ENCODE peak calls at places on chromosomes 2 and 18, in four cellular contexts. S is AG09309, Y is spleen, T is colonic mucosa. Z is an unnamed sample.

GRCh38 chr2:85318222-85319182 is 9.3 kb downstream of the TGOLN2 start:
- DNase-seq in S (peak), Y (no peak), T (no peak), Z (peak)

GRCh38 chr2:31962757-31963361 is 47.9 kb downstream of the MEMO1 start:
- DNase-seq in S (no peak), Y (no peak), T (no peak), Z (no peak)

GRCh38 chr2:8625399-8626283 is 56.2 kb upstream of the ID2 start:
- DNase-seq in S (no peak), Y (no peak), T (peak), Z (no peak)

GRCh38 chr2:9780368-9781130 is 62.7 kb upstream of the TAF1B start:
- DNase-seq in S (no peak), Y (no peak), T (no peak), Z (no peak)

GRCh38 chr2:18380316-18380715 is 180.1 kb downstream of the RDH14 start:
- DNase-seq in S (no peak), Y (no peak), T (no peak), Z (no peak)

GRCh38 chr18:61334491-61334850 is 1.2 kb downstream of the CDH20 start:
- DNase-seq in S (no peak), Y (no peak), T (no peak), Z (no peak)

GRCh38 chr2:51866361-51866760 is 834.4 kb upstream of the NRXN1 start:
- DNase-seq in S (no peak), Y (no peak), T (no peak), Z (peak)

GRCh38 chr2:219726916-219727315 is 99.5 kb downstream of the SLC4A3 start:
- DNase-seq in S (no peak), Y (no peak), T (no peak), Z (no peak)

GRCh38 chr2:192357216-192357615 is 162.5 kb upstream of the TMEFF2 start:
- DNase-seq in S (no peak), Y (no peak), T (no peak), Z (peak)

GRCh38 chr2:156327835-156328401 is 4.6 kb downstream of the NR4A2 start:
- DNase-seq in S (no peak), Y (no peak), T (no peak), Z (no peak)

GRCh38 chr2:27683390-27684071 is 19.8 kb downstream of the SLC4A1AP start:
- DNase-seq in S (peak), Y (no peak), T (peak), Z (peak)

GRCh38 chr18:31741096-31741735 is 19.5 kb downstream of the SLC25A52 start:
- DNase-seq in S (no peak), Y (no peak), T (peak), Z (peak)

GRCh38 chr18:62982600-62983251 is 267.4 kb downstream of the PHLPP1 start:
- DNase-seq in S (peak), Y (peak), T (peak), Z (peak)

GRCh38 chr2:22904126-22904684 is 480.8 kb upstream of the KLHL29 start:
- DNase-seq in S (no peak), Y (no peak), T (peak), Z (peak)

GRCh38 chr2:9174771-9175441 is 31.7 kb upstream of the ASAP2 start:
- DNase-seq in S (no peak), Y (no peak), T (no peak), Z (peak)

GRCh38 chr2:127597984-127598380 is 48.0 kb upstream of the GPR17 start:
- DNase-seq in S (no peak), Y (no peak), T (no peak), Z (peak)

GRCh38 chr18:55097406-55098170 is 138.3 kb upstream of the CCDC68 start:
- DNase-seq in S (no peak), Y (no peak), T (no peak), Z (no peak)

GRCh38 chr2:40220177-40220925 is 231.5 kb downstream of the SLC8A1 start:
- DNase-seq in S (no peak), Y (no peak), T (peak), Z (peak)

GRCh38 chr2:122988395-122989221 is 1036.5 kb upstream of the CNTNAP5 start:
- DNase-seq in S (no peak), Y (no peak), T (no peak), Z (no peak)

GRCh38 chr18:36066731-36067117 is 635 bp downstream of the RPRD1A start:
- DNase-seq in S (no peak), Y (no peak), T (no peak), Z (no peak)

GRCh38 chr2:121664086-121664485 is 14.8 kb upstream of the CLASP1 start:
- DNase-seq in S (no peak), Y (no peak), T (no peak), Z (peak)

GRCh38 chr2:40642726-40643125 is 190.8 kb upstream of the SLC8A1 start:
- DNase-seq in S (no peak), Y (no peak), T (no peak), Z (no peak)

GRCh38 chr2:56460508-56460907 is 276.7 kb downstream of the CCDC85A start:
- DNase-seq in S (no peak), Y (no peak), T (no peak), Z (no peak)

GRCh38 chr2:233244818-233245217 is 6.7 kb upstream of the ATG16L1 start:
- DNase-seq in S (no peak), Y (no peak), T (no peak), Z (peak)

GRCh38 chr18:37316468-37316867 is 249.1 kb downstream of the CELF4 start:
- DNase-seq in S (no peak), Y (no peak), T (no peak), Z (no peak)

GRCh38 chr2:84776011-84776410 is 104.9 kb downstream of the TRABD2A start:
- DNase-seq in S (no peak), Y (no peak), T (no peak), Z (peak)

GRCh38 chr2:189210250-189211075 is 30.9 kb upstream of the COL5A2 start:
- DNase-seq in S (peak), Y (no peak), T (peak), Z (peak)

GRCh38 chr2:73947412-73948018 is 20.8 kb downstream of the DGUOK start:
- DNase-seq in S (no peak), Y (no peak), T (no peak), Z (no peak)

GRCh38 chr2:205903549-205904129 is 182.3 kb downstream of the INO80D start:
- DNase-seq in S (no peak), Y (no peak), T (peak), Z (peak)

GRCh38 chr18:79366177-79367094 is 29.3 kb upstream of the NFATC1 start:
- DNase-seq in S (peak), Y (no peak), T (no peak), Z (no peak)

GRCh38 chr2:44930274-44930826 is 11.2 kb upstream of the SIX3 start:
- DNase-seq in S (no peak), Y (no peak), T (no peak), Z (no peak)

GRCh38 chr18:72720116-72720515 is 147.7 kb downstream of the NETO1 start:
- DNase-seq in S (no peak), Y (no peak), T (no peak), Z (no peak)

GRCh38 chr2:193907561-193907960 is 1712.8 kb upstream of the TMEFF2 start:
- DNase-seq in S (no peak), Y (no peak), T (no peak), Z (no peak)

GRCh38 chr2:201973316-201973715 is 60.3 kb upstream of the FZD7 start:
- DNase-seq in S (no peak), Y (no peak), T (no peak), Z (no peak)

GRCh38 chr2:201972621-201973255 is 60.9 kb upstream of the FZD7 start:
- DNase-seq in S (no peak), Y (no peak), T (no peak), Z (no peak)

GRCh38 chr2:201970786-201971108 is 62.9 kb upstream of the FZD7 start:
- DNase-seq in S (no peak), Y (no peak), T (no peak), Z (no peak)

GRCh38 chr2:201969938-201970785 is 63.5 kb upstream of the FZD7 start:
- DNase-seq in S (peak), Y (no peak), T (no peak), Z (no peak)

DNA sequence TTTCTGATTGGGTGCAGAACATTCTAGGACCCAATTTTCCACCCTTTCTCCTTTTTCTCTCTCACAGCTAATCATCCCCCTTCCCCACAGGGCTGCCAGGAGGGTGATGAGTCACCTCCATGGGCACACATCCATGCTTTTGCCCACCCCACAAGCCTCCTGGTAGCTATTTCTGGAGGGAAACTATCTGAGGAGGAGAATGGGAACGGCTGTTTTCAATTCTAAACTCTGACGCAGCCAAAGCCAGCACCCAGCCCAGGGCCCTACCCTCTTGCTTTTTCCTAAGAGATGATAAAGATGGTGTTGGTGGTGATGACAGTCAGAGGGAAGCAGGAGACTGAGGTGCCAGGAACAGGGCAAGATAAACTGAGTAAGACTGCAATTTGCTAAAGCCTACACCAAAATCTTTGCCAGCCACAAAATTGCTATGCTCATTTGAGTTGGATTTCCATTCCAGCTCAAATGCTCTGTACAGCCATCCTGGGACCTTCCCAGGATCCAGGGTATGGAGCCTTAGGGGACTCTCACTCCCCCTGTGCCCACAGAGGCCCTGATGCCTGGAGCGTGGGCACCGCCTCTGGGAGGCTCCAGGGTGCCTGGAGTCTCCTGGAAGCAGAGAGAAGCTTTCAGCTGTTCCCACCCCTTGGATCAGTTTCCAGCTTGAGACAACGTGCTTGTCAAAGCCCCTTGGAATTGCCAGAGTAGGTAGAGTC is 62.0 kb upstream of the FZD7 start:
- DNase-seq in S (peak), Y (no peak), T (no peak), Z (no peak)
- H3K4me3 ChIP-seq in S (no peak), Y (no peak), T (no peak), Z (no peak)

GRCh38 chr2:2843969-2844548 is 513.0 kb upstream of the MYT1L start:
- DNase-seq in S (no peak), Y (peak), T (no peak), Z (no peak)
- TF ChIP-seq CTCF in S (peak), Y (no peak), T (no peak), Z (no peak)

DNA sequence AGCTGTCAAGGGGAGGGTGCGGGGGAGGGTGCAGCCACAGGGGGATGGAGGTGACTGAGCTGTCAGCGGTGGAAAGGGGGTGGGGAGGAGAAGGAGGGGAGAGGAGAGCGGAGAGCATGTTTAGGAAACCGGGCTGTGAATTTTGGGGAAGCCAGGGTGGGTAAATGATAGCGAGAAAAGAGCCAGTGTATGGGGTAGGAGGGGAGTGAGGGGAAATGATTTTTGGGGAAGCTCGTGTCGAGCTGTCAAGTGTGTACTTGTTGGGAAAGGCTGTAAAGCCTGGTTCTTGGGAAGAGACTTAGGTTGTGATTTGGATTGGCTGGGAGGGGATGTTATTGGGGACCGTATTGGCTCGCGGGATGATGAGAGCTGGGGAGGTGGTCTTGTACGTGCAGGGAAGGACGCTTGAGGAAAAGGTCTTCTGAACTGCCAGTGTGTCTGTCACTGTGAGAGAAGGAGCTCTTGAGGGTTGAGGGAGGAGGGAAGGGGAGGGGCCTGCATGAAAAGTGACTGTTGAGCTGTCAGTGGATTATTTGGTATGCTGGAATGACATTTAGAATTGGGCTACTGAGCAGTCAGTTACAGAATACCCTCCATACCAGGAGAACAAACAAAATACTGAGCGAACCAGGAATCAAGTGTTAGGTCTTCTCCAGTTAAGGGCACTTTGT is 1.0 kb downstream of the UBR3 start:
- DNase-seq in S (no peak), Y (no peak), T (peak), Z (peak)
- H3K4me3 ChIP-seq in S (peak), Y (peak), T (peak), Z (peak)

DNA sequence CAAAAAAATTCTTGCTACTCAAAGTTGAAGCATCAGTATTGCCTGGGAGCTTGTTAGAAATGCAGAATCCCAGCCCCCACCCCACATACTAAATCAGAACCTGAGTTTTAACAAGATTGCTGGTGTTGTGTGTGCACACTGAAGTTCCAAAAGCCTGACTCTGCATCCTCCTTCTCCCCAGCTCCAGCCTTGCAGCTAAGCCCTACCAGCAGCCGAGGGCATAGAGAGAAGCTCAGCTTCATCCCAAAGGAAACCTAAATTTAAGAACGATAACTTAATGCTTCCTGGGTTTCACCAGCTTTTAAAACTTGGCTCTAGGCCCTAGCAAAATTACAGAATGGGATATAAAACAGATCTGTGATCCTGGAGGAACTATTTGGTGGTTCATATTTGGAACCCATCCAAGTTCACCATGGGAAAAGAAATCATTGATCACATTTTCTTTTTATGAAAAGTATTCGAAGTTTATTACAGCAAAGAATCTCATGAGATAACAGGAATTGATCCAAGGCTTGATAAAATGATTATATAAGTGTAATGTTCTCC is 11.1 kb downstream of the SMYD1 start:
- DNase-seq in S (no peak), Y (no peak), T (no peak), Z (no peak)
- TF ChIP-seq CTCF in S (no peak), Y (no peak), T (no peak), Z (no peak)

DNA sequence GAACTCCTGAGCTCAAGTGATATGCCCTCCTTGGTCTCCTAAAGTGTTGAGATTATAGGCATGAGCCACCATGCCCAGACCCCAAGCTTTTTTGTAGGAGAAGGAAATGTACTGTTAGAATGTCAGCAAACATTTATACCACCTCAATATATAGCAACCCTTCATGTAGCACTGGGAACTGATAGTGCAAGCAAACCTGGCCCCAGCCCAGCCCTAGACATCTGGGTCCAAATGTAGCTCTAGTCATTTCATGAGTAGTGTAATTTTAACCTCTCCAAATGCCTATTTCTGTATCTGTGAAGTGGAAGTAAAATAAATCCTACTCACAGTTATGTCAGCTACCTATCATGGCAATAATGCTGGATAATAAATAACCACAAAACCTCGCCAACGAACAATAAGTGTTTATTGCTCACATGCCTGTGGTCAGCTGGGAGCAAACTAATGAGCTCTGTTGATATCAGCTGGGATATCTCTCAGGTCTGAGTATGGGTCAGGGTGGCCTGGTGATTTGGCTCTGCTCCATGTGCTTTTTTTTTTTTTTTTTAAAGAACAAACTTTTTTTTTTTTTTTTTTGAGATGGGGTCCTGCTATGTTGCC is 180.4 kb downstream of the CD8B2 start:
- DNase-seq in S (no peak), Y (no peak), T (no peak), Z (no peak)
- H3K4me3 ChIP-seq in S (no peak), Y (no peak), T (no peak), Z (no peak)

GRCh38 chr2:72363406-72363805 is 215.7 kb upstream of the CYP26B1 start:
- DNase-seq in S (no peak), Y (no peak), T (no peak), Z (no peak)

DNA sequence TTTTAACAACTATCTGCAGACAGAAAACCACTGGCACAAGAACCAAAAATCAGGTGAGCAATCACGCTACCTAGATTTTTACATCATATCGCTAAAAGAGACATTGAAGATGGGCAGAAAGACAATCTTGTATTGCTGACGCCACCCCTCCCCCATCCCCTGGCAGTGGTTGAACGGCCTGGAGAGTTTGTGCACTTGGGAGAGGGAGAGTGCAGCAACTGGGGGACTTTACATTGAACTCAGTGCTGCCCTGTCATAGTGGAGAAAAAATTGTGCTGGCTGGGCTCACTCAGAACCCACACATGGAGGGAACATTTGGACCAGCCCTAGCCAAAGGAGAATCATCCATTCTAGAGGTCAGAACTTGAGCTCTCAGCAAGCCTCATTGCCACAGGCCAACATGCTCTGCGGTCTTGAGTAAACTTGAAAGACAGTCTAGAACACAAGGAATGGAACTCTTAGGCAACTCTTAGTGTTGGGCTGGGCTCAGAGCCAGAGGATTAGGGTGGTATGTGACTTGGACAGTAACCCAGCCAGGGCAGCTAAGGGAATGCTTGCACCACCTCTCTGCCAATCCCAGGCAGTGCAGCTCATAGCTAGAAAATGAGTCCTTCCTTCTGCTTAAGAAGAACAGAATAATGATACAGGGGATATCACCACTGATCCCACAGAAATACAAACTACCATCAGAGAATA is 220.0 kb upstream of the CYP26B1 start:
- DNase-seq in S (peak), Y (no peak), T (peak), Z (peak)
- TF ChIP-seq CTCF in S (peak), Y (no peak), T (no peak), Z (peak)

GRCh38 chr2:60565472-60565871 is 12.0 kb upstream of the BCL11A start:
- DNase-seq in S (no peak), Y (no peak), T (peak), Z (peak)

GRCh38 chr2:60567919-60568874 is 14.7 kb upstream of the BCL11A start:
- DNase-seq in S (no peak), Y (no peak), T (no peak), Z (no peak)

GRCh38 chr2:60567092-60567491 is 13.6 kb upstream of the BCL11A start:
- DNase-seq in S (no peak), Y (no peak), T (no peak), Z (no peak)

GRCh38 chr2:60570281-60570680 is 16.8 kb upstream of the BCL11A start:
- DNase-seq in S (no peak), Y (no peak), T (no peak), Z (peak)

GRCh38 chr2:60569680-60570111 is 16.2 kb upstream of the BCL11A start:
- DNase-seq in S (no peak), Y (no peak), T (no peak), Z (no peak)
- H3K4me3 ChIP-seq in S (peak), Y (peak), T (no peak), Z (peak)

GRCh38 chr18:52991246-52991645 is 651.2 kb downstream of the DCC start:
- DNase-seq in S (no peak), Y (no peak), T (no peak), Z (no peak)

GRCh38 chr18:52995875-52996274 is 655.9 kb downstream of the DCC start:
- DNase-seq in S (no peak), Y (no peak), T (no peak), Z (no peak)

DNA sequence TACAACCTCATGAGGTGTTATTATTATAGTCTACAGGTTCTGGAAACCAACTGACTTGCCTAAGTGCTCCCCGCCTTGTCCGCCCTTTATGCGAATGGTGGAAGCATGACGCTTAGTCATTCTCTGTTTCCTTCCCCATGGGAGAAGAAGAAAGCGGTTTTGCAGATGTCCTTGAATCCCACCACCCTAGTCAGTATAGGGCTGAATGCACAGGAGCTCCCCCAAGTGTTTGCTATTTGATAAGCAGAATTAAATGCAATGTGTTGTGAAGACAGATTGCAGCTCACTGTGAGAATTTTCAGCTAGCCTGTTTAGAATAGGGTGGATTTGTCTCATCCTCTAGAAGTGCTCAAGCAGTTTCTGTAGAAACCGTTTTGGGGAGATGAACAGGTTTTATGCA is 652.0 kb downstream of the DCC start:
- DNase-seq in S (no peak), Y (no peak), T (no peak), Z (peak)
- TF ChIP-seq CTCF in S (no peak), Y (no peak), T (peak), Z (peak)

GRCh38 chr2:237675326-237675725 is 47.9 kb downstream of the LRRFIP1 start:
- DNase-seq in S (no peak), Y (no peak), T (no peak), Z (no peak)
- H3K4me3 ChIP-seq in S (no peak), Y (no peak), T (no peak), Z (no peak)